ENCODE peak calls at places on chromosomes 7 and 10, in six cellular contexts. F is osteoblast, T is HCT116, B is adrenal gland, V is hepatocyte, U is stomach. N is an unnamed sample. For H3K4me1 and H3K9me3, the result is how much of the 10 kb centered on the place peaks cover.

GRCh38 chr7:2974093-2974819 is 69.4 kb downstream of the CARD11 start:
- DNase-seq in F (peak), T (no peak), B (no peak), V (no peak), U (no peak), N (no peak)

GRCh38 chr10:9081988-9082387 is 1027.5 kb downstream of the GATA3 start:
- DNase-seq in F (no peak), T (no peak), B (no peak), V (no peak), U (no peak), N (no peak)

GRCh38 chr10:24858244-24858907 is 94.0 kb downstream of the PRTFDC1 start:
- DNase-seq in F (peak), T (no peak), B (no peak), V (no peak), U (no peak), N (no peak)

GRCh38 chr10:114697061-114697598 is 39.1 kb upstream of the ABLIM1 start:
- DNase-seq in F (peak), T (no peak), B (peak), V (no peak), U (no peak), N (no peak)

GRCh38 chr7:22563115-22563514 is 63.1 kb upstream of the STEAP1B start:
- DNase-seq in F (no peak), T (no peak), B (no peak), V (peak), U (no peak), N (no peak)

GRCh38 chr10:6204341-6205191 is 1.8 kb downstream of the PFKFB3 start:
- DNase-seq in F (peak), T (no peak), B (peak), V (peak), U (peak), N (peak)

GRCh38 chr10:122968698-122969097 is 11.5 kb upstream of the PSTK start:
- DNase-seq in F (no peak), T (no peak), B (no peak), V (no peak), U (no peak), N (no peak)

GRCh38 chr7:115299379-115300038 is 377.6 kb downstream of the MDFIC start:
- DNase-seq in F (no peak), T (no peak), B (no peak), V (no peak), U (no peak), N (no peak)

GRCh38 chr10:102540023-102540422 is 36.3 kb downstream of the SUFU start:
- DNase-seq in F (peak), T (peak), B (no peak), V (peak), U (no peak), N (no peak)

GRCh38 chr7:155531686-155532085 is 14.7 kb downstream of the CNPY1 start:
- DNase-seq in F (no peak), T (no peak), B (no peak), V (peak), U (no peak), N (no peak)

GRCh38 chr7:2066251-2066919 is 166.4 kb downstream of the MAD1L1 start:
- DNase-seq in F (no peak), T (no peak), B (no peak), V (no peak), U (no peak), N (no peak)

GRCh38 chr10:62610649-62611229 is 193.8 kb upstream of the ADO start:
- DNase-seq in F (peak), T (peak), B (no peak), V (peak), U (peak), N (peak)

GRCh38 chr10:83283151-83283550 is 856.2 kb upstream of the GHITM start:
- DNase-seq in F (no peak), T (no peak), B (no peak), V (no peak), U (no peak), N (no peak)

GRCh38 chr10:31062856-31063255 is 31.2 kb upstream of the ZNF438 start:
- DNase-seq in F (peak), T (no peak), B (no peak), V (no peak), U (no peak), N (no peak)

GRCh38 chr7:73967832-73968295 is 60.1 kb upstream of the ELN start:
- DNase-seq in F (peak), T (no peak), B (no peak), V (no peak), U (no peak), N (no peak)

GRCh38 chr10:25047902-25048301 is 31.5 kb downstream of the THNSL1 start:
- DNase-seq in F (no peak), T (no peak), B (no peak), V (no peak), U (no peak), N (peak)

GRCh38 chr10:16943301-16944080 is 126.3 kb upstream of the RSU1 start:
- DNase-seq in F (no peak), T (no peak), B (no peak), V (peak), U (no peak), N (no peak)

GRCh38 chr7:23918856-23919255 is 208.8 kb downstream of the STK31 start:
- DNase-seq in F (no peak), T (no peak), B (no peak), V (no peak), U (no peak), N (no peak)

GRCh38 chr10:43194266-43194665 is 56.0 kb downstream of the CSGALNACT2 start:
- DNase-seq in F (peak), T (no peak), B (no peak), V (no peak), U (no peak), N (no peak)

GRCh38 chr7:157355784-157356511 is 19.1 kb downstream of the DNAJB6 start:
- DNase-seq in F (peak), T (no peak), B (no peak), V (no peak), U (peak), N (no peak)

GRCh38 chr10:49614242-49615198 is 683 bp downstream of the CHAT start:
- DNase-seq in F (peak), T (no peak), B (no peak), V (no peak), U (no peak), N (no peak)

GRCh38 chr10:27100800-27101347 is 580 bp upstream of the ANKRD26 start:
- DNase-seq in F (peak), T (no peak), B (no peak), V (no peak), U (no peak), N (no peak)

GRCh38 chr10:89490589-89491335 is 44.6 kb downstream of the SLC16A12 start:
- DNase-seq in F (no peak), T (no peak), B (no peak), V (no peak), U (no peak), N (no peak)

GRCh38 chr10:72027498-72027897 is 60.9 kb downstream of the SPOCK2 start:
- DNase-seq in F (peak), T (peak), B (no peak), V (peak), U (no peak), N (no peak)

GRCh38 chr10:124152781-124153600 is 59.6 kb upstream of the CHST15 start:
- DNase-seq in F (peak), T (peak), B (no peak), V (peak), U (peak), N (no peak)

GRCh38 chr10:86970152-86970886 is 2.0 kb downstream of the ADIRF start:
- DNase-seq in F (peak), T (peak), B (peak), V (peak), U (peak), N (peak)

GRCh38 chr7:101563198-101563901 is 65.7 kb downstream of the MYL10 start:
- DNase-seq in F (peak), T (no peak), B (no peak), V (no peak), U (no peak), N (no peak)

GRCh38 chr10:85917601-85918000 is 449.0 kb downstream of the GRID1 start:
- DNase-seq in F (no peak), T (no peak), B (no peak), V (no peak), U (no peak), N (no peak)

GRCh38 chr10:14125564-14125963 is 205.2 kb downstream of the FRMD4A start:
- DNase-seq in F (no peak), T (no peak), B (no peak), V (no peak), U (peak), N (no peak)

GRCh38 chr10:1294748-1295147 is 238.6 kb downstream of the WDR37 start:
- DNase-seq in F (no peak), T (no peak), B (no peak), V (no peak), U (no peak), N (peak)

GRCh38 chr7:105916603-105917002 is 40.2 kb upstream of the ATXN7L1 start:
- DNase-seq in F (peak), T (no peak), B (no peak), V (no peak), U (no peak), N (no peak)

GRCh38 chr10:60710041-60710440 is 68.2 kb upstream of the CDK1 start:
- DNase-seq in F (no peak), T (no peak), B (no peak), V (no peak), U (no peak), N (no peak)

DNA sequence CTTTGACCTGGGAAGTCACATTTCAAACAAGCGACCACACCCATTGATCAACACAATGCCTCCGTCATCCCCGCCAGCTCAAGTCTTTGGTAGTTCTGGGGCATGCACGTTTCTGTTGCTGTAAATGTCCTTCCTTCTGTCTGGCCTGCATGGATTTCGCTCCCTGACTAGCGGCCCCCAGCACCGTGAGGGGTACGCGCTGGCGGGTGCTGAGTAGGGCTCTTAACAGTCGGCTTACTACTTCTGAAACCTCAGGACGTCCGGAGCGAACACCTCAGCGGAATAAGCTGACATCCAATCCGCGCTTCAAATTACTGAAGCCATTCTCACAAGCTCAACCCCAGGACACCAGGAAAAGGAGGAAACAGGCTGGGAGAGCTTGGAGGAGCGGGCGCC is 505 bp downstream of the NUDCD3 start:
- DNase-seq in F (no peak), T (no peak), B (peak), V (peak), U (peak), N (no peak)
- H3K4me1 ChIP-seq in F (under half), T (under half), B (under half), V (under half), U (under half), N (under half)

GRCh38 chr7:134468054-134468453 is 9.2 kb upstream of the AKR1B1 start:
- DNase-seq in F (no peak), T (no peak), B (no peak), V (no peak), U (no peak), N (no peak)

GRCh38 chr7:134461921-134462320 is 3.0 kb upstream of the AKR1B1 start:
- DNase-seq in F (no peak), T (no peak), B (no peak), V (no peak), U (no peak), N (no peak)

GRCh38 chr7:134463751-134464150 is 4.9 kb upstream of the AKR1B1 start:
- DNase-seq in F (no peak), T (no peak), B (no peak), V (no peak), U (no peak), N (no peak)

GRCh38 chr7:134462337-134462925 is 3.5 kb upstream of the AKR1B1 start:
- DNase-seq in F (peak), T (no peak), B (no peak), V (no peak), U (no peak), N (no peak)

DNA sequence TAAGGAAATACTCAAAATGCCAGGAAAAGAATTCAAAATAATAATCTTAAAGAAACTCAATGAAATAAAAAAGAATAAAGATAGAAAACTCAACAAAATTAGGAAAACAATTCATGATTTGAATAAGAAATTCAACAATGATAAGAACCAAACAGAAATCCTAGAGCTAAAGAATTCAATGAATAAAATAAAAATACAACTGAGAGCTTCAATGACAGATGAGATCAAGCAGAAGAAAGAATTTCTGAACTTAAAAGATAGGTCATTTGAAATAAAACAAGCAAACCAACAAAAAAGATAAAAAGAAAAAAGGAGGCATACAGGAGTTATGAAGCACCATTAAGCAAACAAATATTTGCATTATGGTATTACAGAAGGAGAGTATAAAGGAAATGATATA is 5.6 kb upstream of the AKR1B1 start:
- DNase-seq in F (no peak), T (no peak), B (no peak), V (no peak), U (no peak), N (no peak)
- H3K9me3 ChIP-seq in F (under half), T (under half), B (under half), V (under half), U (under half), N (under half)

DNA sequence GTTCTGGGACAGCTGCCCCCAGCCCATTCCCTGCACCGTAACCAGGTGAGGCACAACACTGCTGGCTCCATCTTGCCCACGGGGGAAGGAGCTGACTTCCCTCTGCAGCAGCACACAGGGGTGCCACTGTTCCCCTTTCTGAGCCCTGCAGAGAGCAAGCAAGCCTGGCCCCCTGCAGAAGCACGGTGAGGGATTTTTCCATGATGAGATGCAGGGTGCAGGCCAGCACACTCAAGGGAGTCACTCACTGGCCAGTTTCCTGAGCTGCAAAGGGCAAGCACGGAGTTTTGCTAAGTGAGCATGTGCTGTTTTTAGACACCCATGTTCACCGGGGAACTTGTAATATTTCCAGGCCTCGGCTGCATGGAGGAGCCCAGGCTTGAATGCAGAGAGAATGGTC is 176.6 kb downstream of the PIP4K2A start:
- DNase-seq in F (no peak), T (no peak), B (no peak), V (no peak), U (no peak), N (no peak)
- H3K27ac ChIP-seq in F (no peak), T (no peak), B (no peak), V (no peak), U (no peak), N (no peak)

DNA sequence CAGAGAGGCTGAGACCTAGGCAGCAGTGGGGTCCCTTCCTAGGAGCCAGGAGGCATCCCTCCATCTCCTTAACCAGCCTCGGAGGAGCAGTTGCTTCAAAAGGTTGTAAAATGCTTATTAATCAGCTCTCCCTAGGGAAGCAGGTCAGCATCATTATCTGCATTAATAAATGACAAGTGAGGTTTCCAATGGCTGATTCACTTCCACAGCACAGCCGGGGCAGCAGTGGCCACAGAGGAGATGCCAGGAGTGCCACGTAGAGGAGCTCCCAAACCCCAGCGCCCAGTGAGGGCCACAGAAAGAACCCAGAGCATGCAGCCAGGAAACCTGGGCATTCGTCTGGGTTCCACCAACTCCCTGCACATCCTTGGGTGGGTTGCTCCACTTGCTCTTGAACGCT is 8.2 kb upstream of the NPFFR1 start:
- DNase-seq in F (no peak), T (no peak), B (no peak), V (no peak), U (no peak), N (no peak)
- H3K4me1 ChIP-seq in F (under half), T (under half), B (under half), V (under half), U (under half), N (under half)

DNA sequence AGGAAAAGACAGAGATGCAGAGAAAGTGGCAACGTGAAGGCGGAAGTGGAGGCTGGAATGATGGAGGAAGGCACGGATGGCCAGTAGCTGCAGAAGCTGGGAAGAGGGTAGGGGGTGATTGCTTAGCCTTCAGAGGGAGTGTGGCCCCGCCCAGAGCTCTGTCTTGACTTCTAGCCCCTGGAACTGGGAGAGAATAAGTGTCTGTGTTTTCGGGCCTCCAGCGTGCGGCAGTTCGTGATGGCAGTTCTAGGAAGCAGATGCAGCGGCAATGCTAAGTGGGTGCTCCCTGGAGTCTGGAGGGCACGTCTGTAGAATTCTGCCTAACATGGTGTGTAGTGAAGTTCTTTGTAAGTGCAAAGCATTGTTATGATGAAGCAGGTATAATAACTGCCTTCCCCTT is 228.4 kb downstream of the GLRX3 start:
- DNase-seq in F (no peak), T (no peak), B (no peak), V (no peak), U (no peak), N (no peak)
- H3K9me3 ChIP-seq in F (under half), T (under half), B (under half), V (under half), U (under half), N (under half)

DNA sequence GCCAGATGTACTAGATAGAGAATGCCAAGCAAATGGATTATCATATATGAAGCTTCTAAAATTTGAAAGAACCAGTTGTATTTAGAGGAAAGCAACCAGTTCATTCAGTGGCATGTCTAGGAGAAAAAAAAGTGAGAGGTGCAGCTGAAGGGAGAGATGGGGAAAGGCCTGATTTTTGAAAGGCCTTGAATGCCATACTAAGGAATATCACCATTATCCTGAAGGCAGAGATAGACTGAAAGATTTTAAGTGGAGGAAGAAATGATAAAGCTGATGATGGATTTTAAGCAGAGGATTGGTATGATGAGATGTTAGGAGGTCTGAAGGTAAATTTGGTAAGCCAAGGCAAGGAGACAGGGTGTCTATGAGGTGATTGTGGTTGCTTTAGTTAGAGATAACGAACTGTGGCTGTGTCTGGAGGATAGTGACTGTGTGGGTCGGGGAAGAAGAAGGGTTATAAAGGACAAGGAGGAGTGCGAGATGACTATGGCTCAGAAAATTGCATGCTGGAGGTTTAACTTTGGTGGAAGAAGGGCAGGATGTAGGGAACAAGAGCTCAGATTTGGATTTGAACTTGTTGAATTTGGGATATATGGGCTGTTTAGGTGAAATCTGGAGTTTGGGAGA is 330.8 kb downstream of the EXOC4 start:
- DNase-seq in F (no peak), T (no peak), B (no peak), V (no peak), U (no peak), N (no peak)
- H3K27ac ChIP-seq in F (peak), T (no peak), B (no peak), V (no peak), U (no peak), N (no peak)

DNA sequence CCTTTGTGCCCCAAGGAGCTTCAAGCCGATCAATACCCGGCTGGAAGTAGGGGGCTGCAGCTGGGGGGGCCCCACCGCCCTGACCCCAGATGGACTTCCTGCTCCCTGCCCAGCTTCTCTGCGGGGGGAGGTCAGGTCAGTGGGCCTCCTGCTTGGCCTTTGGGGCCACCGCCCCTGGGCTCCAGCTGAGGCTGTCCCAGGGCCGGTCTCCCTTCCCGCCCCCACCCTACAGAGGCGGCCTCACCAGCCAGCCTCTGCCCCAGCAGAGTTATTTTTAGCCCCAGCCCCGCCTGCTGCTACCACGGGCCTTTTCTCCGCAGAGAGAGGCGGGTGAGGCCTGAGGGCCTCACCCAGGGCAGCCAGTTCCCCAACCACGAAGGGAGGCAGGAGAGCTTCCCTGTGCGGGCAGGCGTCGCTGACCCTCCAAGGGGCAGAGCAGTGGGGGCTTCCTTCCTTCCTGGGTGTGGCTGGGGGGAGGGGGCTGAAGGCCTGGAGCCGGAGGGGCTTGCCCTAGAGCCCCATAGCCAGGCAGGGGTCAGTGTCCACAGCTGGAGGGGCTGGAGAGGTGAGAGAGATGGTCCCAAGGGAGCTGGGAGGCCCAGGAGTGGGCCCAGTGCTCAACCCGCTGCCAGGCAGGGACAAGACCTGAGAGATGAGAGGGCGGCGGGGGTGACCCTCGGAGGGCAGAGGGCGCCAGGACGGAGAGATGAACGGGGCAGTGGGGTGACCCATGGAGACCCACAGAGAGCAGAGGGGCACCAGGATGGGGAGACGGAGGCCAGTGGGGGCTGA is 24.6 kb downstream of the PWWP2B start:
- DNase-seq in F (peak), T (no peak), B (peak), V (peak), U (peak), N (peak)
- H3K4me1 ChIP-seq in F (under half), T (under half), B (half or more), V (half or more), U (half or more), N (half or more)

N was measured in testis.